ENCODE peak calls at places on chromosomes 7 and 10, in four cellular contexts. I is breast epithelium, B is activated B cell treated with CpG ODN at 0.5 μM for 24 hours, Y is lower leg skin. S is an unnamed sample.

GRCh38 chr10:73439605-73440298 is 6.4 kb upstream of the MSS51 start:
- DNase-seq in I (no peak), B (no peak), Y (no peak), S (no peak)

GRCh38 chr7:7830122-7830878 is 111.9 kb upstream of the RPA3 start:
- DNase-seq in I (no peak), B (no peak), Y (no peak), S (no peak)

GRCh38 chr10:50464004-50464409 is 159.7 kb downstream of the SGMS1 start:
- DNase-seq in I (no peak), B (no peak), Y (no peak), S (no peak)

GRCh38 chr10:119701861-119702260 is 24.0 kb upstream of the INPP5F start:
- DNase-seq in I (no peak), B (no peak), Y (no peak), S (no peak)

GRCh38 chr7:51021906-51022570 is 239.3 kb upstream of the GRB10 start:
- DNase-seq in I (no peak), B (no peak), Y (no peak), S (peak)

GRCh38 chr10:35559416-35559815 is 45.7 kb upstream of the GJD4 start:
- DNase-seq in I (no peak), B (no peak), Y (no peak), S (no peak)

GRCh38 chr7:50791921-50792341 is 9.2 kb upstream of the GRB10 start:
- DNase-seq in I (no peak), B (no peak), Y (no peak), S (no peak)

GRCh38 chr7:141617280-141617679 is 66.1 kb downstream of the AGK start:
- DNase-seq in I (no peak), B (no peak), Y (no peak), S (no peak)

GRCh38 chr7:6501586-6502564 is 49.4 kb downstream of the GRID2IP start:
- DNase-seq in I (no peak), B (no peak), Y (no peak), S (no peak)

GRCh38 chr10:69936091-69936490 is 116.6 kb upstream of the MACROH2A2 start:
- DNase-seq in I (no peak), B (no peak), Y (no peak), S (no peak)

GRCh38 chr7:127616709-127617108 is 1.2 kb downstream of the PAX4 start:
- DNase-seq in I (no peak), B (no peak), Y (no peak), S (no peak)

GRCh38 chr10:129319934-129320333 is 147.1 kb upstream of the MGMT start:
- DNase-seq in I (no peak), B (no peak), Y (no peak), S (no peak)

GRCh38 chr7:8389898-8390642 is 43.3 kb upstream of the NXPH1 start:
- DNase-seq in I (no peak), B (no peak), Y (no peak), S (no peak)

GRCh38 chr10:79147306-79147705 is 78.5 kb downstream of the ZMIZ1 start:
- DNase-seq in I (no peak), B (no peak), Y (no peak), S (no peak)

GRCh38 chr10:8060704-8061121 is 6.2 kb downstream of the GATA3 start:
- DNase-seq in I (no peak), B (no peak), Y (no peak), S (no peak)

GRCh38 chr10:91590904-91591791 is 41.7 kb downstream of the PPP1R3C start:
- DNase-seq in I (no peak), B (no peak), Y (no peak), S (no peak)

GRCh38 chr7:2384354-2385243 is 18.8 kb upstream of the CHST12 start:
- DNase-seq in I (no peak), B (no peak), Y (no peak), S (no peak)

GRCh38 chr7:131654668-131655326 is 98.4 kb upstream of the PODXL start:
- DNase-seq in I (peak), B (peak), Y (peak), S (peak)

GRCh38 chr10:26215923-26216576 is 524 bp upstream of the GAD2 start:
- DNase-seq in I (no peak), B (no peak), Y (no peak), S (peak)

GRCh38 chr7:36130236-36130945 is 22.7 kb upstream of the EEPD1 start:
- DNase-seq in I (no peak), B (no peak), Y (no peak), S (no peak)

GRCh38 chr7:67857698-67858097 is 861.1 kb downstream of the TYW1 start:
- DNase-seq in I (no peak), B (no peak), Y (no peak), S (no peak)

GRCh38 chr7:108614903-108615302 is 45.2 kb downstream of the DNAJB9 start:
- DNase-seq in I (no peak), B (no peak), Y (no peak), S (no peak)

GRCh38 chr7:10706875-10707493 is 266.7 kb upstream of the PHF14 start:
- DNase-seq in I (no peak), B (peak), Y (no peak), S (no peak)

GRCh38 chr7:10956528-10956927 is 17.1 kb upstream of the PHF14 start:
- DNase-seq in I (no peak), B (no peak), Y (no peak), S (no peak)

GRCh38 chr10:7922707-7923106 is 104.4 kb downstream of the TAF3 start:
- DNase-seq in I (no peak), B (no peak), Y (no peak), S (no peak)

GRCh38 chr7:28096713-28097112 is 83.9 kb downstream of the JAZF1 start:
- DNase-seq in I (no peak), B (no peak), Y (peak), S (peak)

DNA sequence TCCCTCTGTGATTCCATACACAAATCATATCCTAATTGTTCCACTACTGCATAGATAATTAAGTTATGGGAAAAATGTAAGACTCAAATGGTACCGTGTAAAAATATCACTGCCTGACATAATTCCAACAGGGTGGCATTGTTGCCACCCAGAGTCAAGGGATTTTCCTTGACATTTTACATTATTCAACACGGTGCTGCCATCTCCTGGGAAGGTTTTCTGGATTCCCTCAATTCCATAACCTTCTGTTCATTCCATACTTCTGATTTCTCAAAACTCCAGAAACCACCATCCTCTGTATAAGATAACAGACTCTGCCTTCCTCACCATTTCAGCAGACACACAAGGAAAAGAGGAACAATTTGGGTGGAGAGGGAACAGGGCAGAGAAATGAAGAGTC is 495.9 kb downstream of the XPNPEP1 start:
- DNase-seq in I (no peak), B (no peak), Y (no peak), S (no peak)
- TF ChIP-seq CTCF in I (no peak), B (no peak), Y (no peak), S (no peak)

GRCh38 chr10:56116684-56117083 is 244.4 kb downstream of the ZWINT start:
- DNase-seq in I (no peak), B (no peak), Y (no peak), S (no peak)
- TF ChIP-seq CTCF in I (no peak), B (no peak), Y (no peak), S (no peak)

DNA sequence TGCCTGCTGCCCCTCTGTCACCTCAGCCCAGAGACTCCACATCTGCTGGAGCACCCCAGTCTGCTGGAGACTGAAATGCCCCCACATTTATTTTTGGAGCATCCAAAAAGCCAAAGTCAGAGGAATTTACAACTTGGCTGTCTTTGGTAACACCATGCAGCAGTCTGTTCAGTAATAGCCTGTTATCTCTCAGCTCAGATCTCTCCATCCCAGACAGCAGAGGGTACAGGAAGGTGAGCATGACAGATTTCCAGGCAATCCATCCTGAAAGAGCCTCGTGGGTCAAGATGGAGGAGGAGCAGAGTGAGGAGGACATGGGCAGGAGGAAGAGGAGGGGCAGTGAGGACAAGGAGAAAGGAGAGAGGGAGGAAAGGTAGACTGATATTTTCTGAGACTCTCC is 55.9 kb downstream of the GRID1 start:
- DNase-seq in I (no peak), B (no peak), Y (no peak), S (no peak)
- TF ChIP-seq CTCF in I (no peak), B (no peak), Y (no peak), S (no peak)

DNA sequence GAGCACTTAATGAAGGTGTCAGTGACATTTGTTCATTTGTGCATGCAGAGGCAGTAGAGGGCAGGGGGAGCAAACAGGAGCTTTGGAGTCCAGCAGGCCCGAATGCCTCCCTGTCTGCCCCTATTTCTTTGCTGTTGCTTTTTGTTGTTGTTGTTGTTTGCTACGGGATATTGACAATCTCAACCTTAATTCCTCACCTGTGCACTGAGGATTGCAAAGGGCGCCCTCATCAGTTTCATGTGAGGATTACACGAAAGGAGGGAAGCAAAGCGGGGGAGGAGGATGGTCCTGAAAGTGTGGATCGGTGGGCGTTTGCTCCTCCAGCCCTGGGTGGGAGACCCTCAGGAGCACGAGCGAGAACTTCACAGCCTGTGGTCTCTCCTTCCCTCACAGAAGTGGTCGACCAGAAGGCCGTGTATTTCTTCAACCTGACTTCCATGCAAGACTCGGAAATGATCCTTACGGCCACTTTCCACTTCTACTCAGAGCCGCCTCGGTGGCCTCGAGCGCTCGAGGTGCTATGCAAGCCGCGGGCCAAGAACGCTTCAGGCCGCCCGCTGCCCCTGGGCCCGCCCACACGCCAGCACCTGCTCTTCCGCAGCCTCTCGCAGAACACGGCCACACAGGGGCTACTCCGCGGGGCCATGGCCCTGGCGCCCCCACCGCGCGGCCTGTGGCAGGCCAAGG is 9.5 kb downstream of the GDF10 start:
- DNase-seq in I (no peak), B (no peak), Y (no peak), S (no peak)
- TF ChIP-seq CTCF in I (no peak), B (no peak), Y (no peak), S (peak)

GRCh38 chr10:133316266-133316665 is 7.6 kb downstream of the ZNF511 start:
- DNase-seq in I (no peak), B (no peak), Y (no peak), S (no peak)

GRCh38 chr10:133315847-133316246 is 7.1 kb downstream of the ZNF511 start:
- DNase-seq in I (no peak), B (no peak), Y (no peak), S (no peak)

GRCh38 chr10:133314911-133315310 is 6.2 kb downstream of the ZNF511 start:
- DNase-seq in I (no peak), B (no peak), Y (no peak), S (no peak)

GRCh38 chr10:133316732-133317131 is 8.0 kb downstream of the ZNF511 start:
- DNase-seq in I (no peak), B (no peak), Y (no peak), S (no peak)

GRCh38 chr10:133318494-133319127 is 9.9 kb downstream of the ZNF511 start:
- DNase-seq in I (no peak), B (peak), Y (no peak), S (peak)
- TF ChIP-seq CTCF in I (peak), B (peak), Y (no peak), S (peak)

GRCh38 chr7:82810558-82811259 is 352.0 kb downstream of the PCLO start:
- DNase-seq in I (no peak), B (no peak), Y (peak), S (no peak)
- TF ChIP-seq CTCF in I (peak), B (no peak), Y (no peak), S (peak)

GRCh38 chr10:115696747-115697146 is 576.3 kb downstream of the GFRA1 start:
- DNase-seq in I (no peak), B (no peak), Y (no peak), S (no peak)
- TF ChIP-seq CTCF in I (no peak), B (no peak), Y (no peak), S (no peak)